ENCODE peak calls at places on chromosome X, in nine cellular contexts. E is CD8-positive, alpha-beta memory T cell; R is posterior vena cava; I is NCI-H1105; L is glutamatergic neuron; A is lower leg skin; D is MCF 10A; C is NCI-H2081; O is T-helper 9 cell. S is an unnamed sample.

GRCh38 chrX:19875051-19875432 is 12.4 kb downstream of the SH3KBP1 start:
- DNase-seq in E (no peak), R (no peak), I (no peak), L (no peak), A (no peak), D (peak), C (no peak), O (no peak), S (no peak)

GRCh38 chrX:26778320-26778888 is 562.4 kb downstream of the MAGEB5 start:
- DNase-seq in E (no peak), R (no peak), I (no peak), L (no peak), A (no peak), D (peak), C (no peak), O (no peak), S (no peak)

GRCh38 chrX:40945366-40945713 is 139.9 kb upstream of the USP9X start:
- DNase-seq in E (no peak), R (no peak), I (no peak), L (no peak), A (peak), D (peak), C (no peak), O (no peak), S (peak)

GRCh38 chrX:81174286-81174685 is 27.4 kb downstream of the HMGN5 start:
- DNase-seq in E (no peak), R (no peak), I (no peak), L (no peak), A (no peak), D (peak), C (no peak), O (no peak), S (peak)

GRCh38 chrX:150365953-150366911 is 3.1 kb downstream of the MAMLD1 start:
- DNase-seq in E (no peak), R (peak), I (peak), L (peak), A (peak), D (peak), C (no peak), O (no peak), S (no peak)

GRCh38 chrX:40646489-40647306 is 663 bp downstream of the CXorf38 start:
- DNase-seq in E (peak), R (peak), I (no peak), L (peak), A (peak), D (no peak), C (no peak), O (peak), S (peak)

GRCh38 chrX:152138388-152138784 is at the start of gene MAGEA10:
- DNase-seq in E (no peak), R (peak), I (no peak), L (no peak), A (no peak), D (no peak), C (peak), O (no peak), S (no peak)

GRCh38 chrX:65745992-65746391 is 78.5 kb downstream of the MSN start:
- DNase-seq in E (no peak), R (no peak), I (no peak), L (no peak), A (no peak), D (peak), C (no peak), O (no peak), S (no peak)

GRCh38 chrX:2748171-2748814 is 3.5 kb upstream of the XG start:
- DNase-seq in E (no peak), R (no peak), I (no peak), L (no peak), A (no peak), D (no peak), C (no peak), O (no peak), S (peak)

GRCh38 chrX:31213941-31214340 is 142.1 kb upstream of the FTHL17 start:
- DNase-seq in E (no peak), R (no peak), I (no peak), L (no peak), A (no peak), D (peak), C (no peak), O (no peak), S (peak)

GRCh38 chrX:45719751-45720501 is 519.2 kb upstream of the DIPK2B start:
- DNase-seq in E (no peak), R (no peak), I (no peak), L (no peak), A (no peak), D (no peak), C (no peak), O (no peak), S (peak)

GRCh38 chrX:108732630-108733321 is 3.6 kb downstream of the IRS4 start:
- DNase-seq in E (no peak), R (peak), I (peak), L (peak), A (no peak), D (no peak), C (no peak), O (no peak), S (no peak)

GRCh38 chrX:69238153-69238959 is 73.1 kb upstream of the PJA1 start:
- DNase-seq in E (no peak), R (no peak), I (peak), L (no peak), A (no peak), D (no peak), C (no peak), O (no peak), S (no peak)

GRCh38 chrX:54708404-54708803 is 89.7 kb downstream of the ITIH6 start:
- DNase-seq in E (no peak), R (no peak), I (no peak), L (no peak), A (no peak), D (no peak), C (no peak), O (no peak), S (no peak)

GRCh38 chrX:50081282-50081955 is 119.4 kb downstream of the AKAP4 start:
- DNase-seq in E (no peak), R (no peak), I (peak), L (peak), A (no peak), D (peak), C (no peak), O (no peak), S (peak)

GRCh38 chrX:68833855-68834331 is 5.1 kb downstream of the EFNB1 start:
- DNase-seq in E (no peak), R (peak), I (no peak), L (no peak), A (no peak), D (peak), C (no peak), O (no peak), S (peak)

GRCh38 chrX:39750246-39750790 is 347.4 kb downstream of the BCOR start:
- DNase-seq in E (no peak), R (peak), I (no peak), L (no peak), A (no peak), D (no peak), C (no peak), O (no peak), S (no peak)

GRCh38 chrX:152638443-152638904 is 779 bp downstream of the GABRQ start:
- DNase-seq in E (no peak), R (peak), I (peak), L (no peak), A (no peak), D (no peak), C (no peak), O (no peak), S (no peak)

GRCh38 chrX:48999030-48999429 is 3.0 kb downstream of the GRIPAP1 start:
- DNase-seq in E (no peak), R (no peak), I (no peak), L (no peak), A (no peak), D (no peak), C (no peak), O (no peak), S (no peak)

GRCh38 chrX:154012336-154012991 is 7.2 kb downstream of the IRAK1 start:
- DNase-seq in E (no peak), R (no peak), I (no peak), L (no peak), A (no peak), D (no peak), C (no peak), O (no peak), S (no peak)

GRCh38 chrX:140141444-140142029 is 176.2 kb upstream of the CXorf66 start:
- DNase-seq in E (no peak), R (no peak), I (no peak), L (peak), A (no peak), D (peak), C (peak), O (peak), S (peak)

GRCh38 chrX:71053217-71053621 is 14.9 kb downstream of the SNX12 start:
- DNase-seq in E (no peak), R (no peak), I (no peak), L (peak), A (no peak), D (no peak), C (no peak), O (no peak), S (no peak)